ENCODE peak calls at places on chromosomes 1 and 21, in ten cellular contexts. Y is colonic mucosa, R is HFFc6, F is H9, U is right atrium auricular region, J is H1, S is type B pancreatic cell, B is AG10803, G is WTC11, A is HFF-Myc. N is an unnamed sample.

GRCh38 chr1:9413143-9413876 is 120.6 kb downstream of the SPSB1 start:
- DNase-seq in J (no peak), F (peak), G (no peak), Y (peak), U (peak), S (no peak), R (peak), A (peak), B (peak), N (peak)

GRCh38 chr1:104699433-104699832 is 949.7 kb downstream of the AMY1C start:
- DNase-seq in U (no peak), J (no peak), F (no peak), R (no peak), A (no peak), B (no peak), Y (no peak), S (no peak), G (no peak), N (no peak)

GRCh38 chr1:6028042-6028895 is 17.4 kb upstream of the KCNAB2 start:
- DNase-seq in R (peak), G (no peak), B (no peak), F (no peak), J (no peak), Y (peak), U (peak), S (no peak), A (no peak), N (no peak)

GRCh38 chr21:42193131-42193671 is 25.7 kb upstream of the ABCG1 start:
- DNase-seq in A (no peak), S (no peak), Y (peak), U (peak), F (no peak), J (no peak), G (no peak), B (no peak), R (no peak), N (peak)

GRCh38 chr1:39632491-39633417 is 6.7 kb downstream of the HEYL start:
- DNase-seq in A (no peak), S (peak), G (peak), B (peak), J (no peak), U (no peak), R (no peak), F (peak), Y (peak), N (peak)

GRCh38 chr1:110173466-110174117 is 23.3 kb downstream of the SLC6A17 start:
- DNase-seq in U (no peak), B (peak), A (no peak), R (peak), G (no peak), F (no peak), Y (no peak), J (no peak), S (no peak), N (no peak)

GRCh38 chr21:44896561-44897286 is 23.2 kb upstream of the PTTG1IP start:
- DNase-seq in R (no peak), G (no peak), S (no peak), U (no peak), F (no peak), J (no peak), B (no peak), A (no peak), Y (no peak), N (no peak)

GRCh38 chr21:42534901-42535378 is 21.3 kb downstream of the SLC37A1 start:
- DNase-seq in B (no peak), J (no peak), A (no peak), U (no peak), Y (no peak), S (no peak), G (no peak), F (no peak), R (no peak), N (no peak)

GRCh38 chr1:155648207-155649147 is 38.5 kb downstream of the MSTO1 start:
- DNase-seq in F (peak), A (peak), J (peak), U (no peak), B (peak), R (peak), S (no peak), G (no peak), Y (peak), N (peak)

GRCh38 chr1:14602131-14602530 is 3.6 kb downstream of the KAZN start:
- DNase-seq in B (peak), R (no peak), U (peak), A (no peak), J (no peak), F (no peak), Y (peak), S (no peak), G (no peak), N (peak)

GRCh38 chr1:4022715-4023114 is 122.6 kb upstream of the C1orf174 start:
- DNase-seq in J (no peak), B (no peak), F (no peak), A (no peak), G (no peak), S (peak), Y (no peak), U (peak), R (no peak), N (no peak)

GRCh38 chr1:186073697-186074096 is 301.4 kb downstream of the TPR start:
- DNase-seq in R (no peak), U (no peak), S (no peak), Y (no peak), F (no peak), J (no peak), A (no peak), G (no peak), B (no peak), N (no peak)

GRCh38 chr21:34651032-34651431 is 17.8 kb upstream of the CLIC6 start:
- DNase-seq in A (no peak), J (no peak), U (no peak), G (no peak), S (no peak), Y (no peak), F (no peak), R (no peak), B (no peak), N (no peak)

GRCh38 chr1:172567720-172568119 is 34.8 kb downstream of the SUCO start:
- DNase-seq in F (no peak), U (no peak), S (no peak), R (no peak), G (no peak), A (no peak), B (no peak), Y (no peak), J (no peak), N (no peak)

GRCh38 chr1:43975249-43975961 is 645 bp downstream of the ATP6V0B start:
- DNase-seq in A (no peak), B (peak), Y (peak), U (peak), F (no peak), R (no peak), J (no peak), S (no peak), G (peak), N (peak)

GRCh38 chr1:25820247-25821111 is 725 bp downstream of the MTFR1L start:
- DNase-seq in R (peak), F (peak), S (no peak), G (peak), B (peak), Y (peak), J (no peak), U (no peak), A (no peak), N (peak)

GRCh38 chr1:11502516-11502915 is 23.6 kb downstream of the DISP3 start:
- DNase-seq in R (no peak), S (no peak), B (no peak), Y (no peak), F (no peak), U (no peak), A (no peak), J (no peak), G (peak), N (no peak)

GRCh38 chr21:38637161-38637560 is 138.9 kb upstream of the ERG start:
- DNase-seq in Y (no peak), B (no peak), A (no peak), G (no peak), U (no peak), S (no peak), J (no peak), F (no peak), R (no peak), N (no peak)

GRCh38 chr1:5504364-5504740 is 487.9 kb downstream of the NPHP4 start:
- DNase-seq in F (no peak), B (no peak), A (no peak), J (no peak), S (no peak), R (no peak), U (no peak), Y (no peak), G (no peak), N (no peak)

GRCh38 chr1:228803421-228803820 is 68.1 kb downstream of the RHOU start:
- DNase-seq in J (no peak), U (no peak), B (no peak), R (no peak), Y (no peak), S (no peak), G (no peak), F (no peak), A (no peak), N (no peak)

GRCh38 chr1:219771039-219771438 is 157.3 kb downstream of the SLC30A10 start:
- DNase-seq in A (peak), R (peak), S (no peak), F (no peak), B (peak), U (no peak), Y (no peak), J (peak), G (no peak), N (peak)

GRCh38 chr1:222523852-222524251 is 24.1 kb downstream of the HHIPL2 start:
- DNase-seq in S (no peak), R (no peak), J (no peak), A (no peak), F (no peak), U (no peak), Y (no peak), B (peak), G (no peak), N (no peak)

GRCh38 chr1:3799976-3800685 is 3.8 kb upstream of the LRRC47 start:
- DNase-seq in F (no peak), J (no peak), R (no peak), A (no peak), S (no peak), Y (no peak), B (no peak), U (no peak), G (no peak), N (no peak)

GRCh38 chr1:237863234-237863633 is 27.5 kb downstream of the ZP4 start:
- DNase-seq in G (no peak), J (no peak), S (no peak), U (no peak), R (no peak), B (no peak), F (no peak), A (no peak), Y (no peak), N (no peak)

GRCh38 chr1:160353223-160353622 is 10.0 kb downstream of the NCSTN start:
- DNase-seq in R (peak), Y (no peak), F (no peak), U (peak), G (no peak), S (no peak), A (no peak), B (peak), J (no peak), N (peak)

GRCh38 chr1:24793762-24794161 is 48.5 kb downstream of the CLIC4 start:
- DNase-seq in A (no peak), G (no peak), F (no peak), Y (no peak), J (no peak), U (no peak), B (peak), R (peak), S (no peak), N (peak)

GRCh38 chr1:168734946-168735345 is 5.9 kb upstream of the DPT start:
- DNase-seq in B (no peak), S (no peak), R (no peak), Y (no peak), U (no peak), G (no peak), J (no peak), F (no peak), A (no peak), N (no peak)
- TF ChIP-seq CTCF in B (no peak), S (no peak), R (no peak), Y (no peak), U (peak), G (no peak), J (no peak), F (no peak), A (no peak), N (peak)

DNA sequence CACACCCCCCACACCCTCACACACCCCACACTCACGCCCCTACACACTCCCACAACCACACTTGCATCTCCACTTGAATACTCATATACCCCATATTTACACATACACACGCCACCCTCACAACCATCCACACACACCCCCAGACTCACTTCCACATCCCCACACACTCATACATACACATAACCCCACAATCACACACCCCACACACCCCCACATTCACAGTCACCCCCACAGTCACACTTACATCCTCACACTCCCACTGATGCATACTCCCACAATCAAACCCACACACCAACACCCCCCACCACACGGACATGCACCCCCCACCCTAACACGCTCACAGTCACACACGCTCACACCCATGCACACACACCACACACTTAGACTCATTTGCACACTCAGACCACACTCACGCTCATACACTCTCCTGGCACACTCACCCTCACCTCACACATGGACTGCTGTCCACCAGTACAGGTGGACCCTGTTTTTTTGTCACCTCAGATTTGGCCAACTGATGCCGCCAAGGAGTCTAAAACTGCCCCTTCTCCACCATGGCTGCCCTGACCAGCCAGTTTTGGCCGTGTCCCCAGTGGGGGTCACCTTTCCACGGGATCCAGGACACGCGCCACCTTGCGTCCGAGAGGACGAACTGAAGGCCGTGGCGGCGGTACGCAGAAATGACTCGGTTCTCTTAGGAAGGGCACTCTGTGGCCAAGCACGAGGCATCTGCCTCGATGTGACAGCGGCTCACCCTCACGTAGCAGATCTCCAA is 45.3 kb upstream of the EDN2 start:
- DNase-seq in F (no peak), U (no peak), S (no peak), Y (no peak), J (no peak), R (no peak), G (no peak), A (no peak), B (no peak), N (no peak)
- TF ChIP-seq CTCF in F (peak), U (no peak), S (no peak), Y (no peak), J (no peak), R (no peak), G (no peak), A (no peak), B (no peak), N (no peak)

GRCh38 chr1:191993549-191993948 is 164.7 kb upstream of the RGS18 start:
- DNase-seq in S (no peak), Y (no peak), A (no peak), B (no peak), G (no peak), J (no peak), U (no peak), F (no peak), R (peak), N (peak)
- TF ChIP-seq CTCF in S (peak), Y (no peak), A (no peak), B (no peak), G (no peak), J (peak), U (peak), F (peak), R (peak), N (peak)

GRCh38 chr1:83850849-83851248 is 148.1 kb downstream of the TTLL7 start:
- DNase-seq in R (no peak), Y (no peak), S (no peak), G (no peak), U (no peak), B (no peak), J (no peak), A (no peak), F (no peak), N (no peak)

GRCh38 chr1:83844546-83844945 is 154.4 kb downstream of the TTLL7 start:
- DNase-seq in B (no peak), A (no peak), G (no peak), R (no peak), J (no peak), Y (no peak), U (no peak), S (no peak), F (no peak), N (no peak)

GRCh38 chr1:83849191-83850061 is 149.5 kb downstream of the TTLL7 start:
- DNase-seq in A (no peak), Y (no peak), F (no peak), B (no peak), J (no peak), R (no peak), U (no peak), S (no peak), G (no peak), N (no peak)

GRCh38 chr1:83845437-83846071 is 153.4 kb downstream of the TTLL7 start:
- DNase-seq in G (no peak), R (no peak), S (no peak), U (no peak), J (no peak), A (no peak), B (peak), F (no peak), Y (no peak), N (peak)

DNA sequence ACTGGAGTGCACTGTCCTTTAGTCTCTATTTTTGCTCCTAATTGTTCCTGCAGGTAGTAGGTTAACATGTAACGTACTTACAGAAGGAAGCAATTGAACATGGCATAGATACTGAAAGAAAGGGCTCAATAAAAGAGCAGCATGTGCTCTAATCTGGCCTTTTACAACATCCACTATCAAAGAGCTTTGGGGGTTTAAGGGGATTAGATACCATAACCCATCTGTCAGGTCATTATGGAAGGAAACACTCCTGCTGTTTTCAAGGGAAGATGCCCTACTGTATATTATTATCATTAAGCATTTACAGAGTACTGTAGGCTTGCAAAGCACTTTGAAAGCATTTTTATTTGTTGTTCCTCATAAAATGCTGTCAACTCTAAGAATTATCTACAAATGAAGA is 152.8 kb downstream of the TTLL7 start:
- DNase-seq in J (no peak), U (no peak), S (no peak), A (no peak), G (no peak), Y (no peak), B (no peak), F (no peak), R (no peak), N (no peak)
- TF ChIP-seq CTCF in J (no peak), U (no peak), S (no peak), A (no peak), G (no peak), Y (no peak), B (no peak), F (no peak), R (no peak), N (no peak)

GRCh38 chr1:87119741-87120140 is 205.3 kb downstream of the HS2ST1 start:
- DNase-seq in U (no peak), Y (no peak), G (no peak), F (no peak), B (no peak), A (no peak), S (no peak), J (no peak), R (no peak), N (no peak)

GRCh38 chr1:87117761-87118160 is 203.3 kb downstream of the HS2ST1 start:
- DNase-seq in F (no peak), S (no peak), R (no peak), A (no peak), G (no peak), J (no peak), Y (no peak), U (no peak), B (peak), N (peak)

GRCh38 chr1:87120779-87121178 is 206.3 kb downstream of the HS2ST1 start:
- DNase-seq in U (no peak), A (no peak), G (peak), S (no peak), R (no peak), J (no peak), B (no peak), F (no peak), Y (no peak), N (no peak)

GRCh38 chr1:87123610-87124009 is 205.1 kb upstream of the LMO4 start:
- DNase-seq in B (no peak), F (no peak), S (no peak), J (no peak), R (no peak), U (no peak), G (no peak), A (no peak), Y (no peak), N (no peak)

GRCh38 chr1:87121732-87122163 is 206.9 kb upstream of the LMO4 start:
- DNase-seq in F (no peak), R (no peak), J (no peak), B (no peak), Y (no peak), U (peak), G (no peak), A (no peak), S (no peak), N (no peak)
- TF ChIP-seq CTCF in F (no peak), R (no peak), J (no peak), B (no peak), Y (no peak), U (no peak), G (no peak), A (no peak), S (no peak), N (no peak)

DNA sequence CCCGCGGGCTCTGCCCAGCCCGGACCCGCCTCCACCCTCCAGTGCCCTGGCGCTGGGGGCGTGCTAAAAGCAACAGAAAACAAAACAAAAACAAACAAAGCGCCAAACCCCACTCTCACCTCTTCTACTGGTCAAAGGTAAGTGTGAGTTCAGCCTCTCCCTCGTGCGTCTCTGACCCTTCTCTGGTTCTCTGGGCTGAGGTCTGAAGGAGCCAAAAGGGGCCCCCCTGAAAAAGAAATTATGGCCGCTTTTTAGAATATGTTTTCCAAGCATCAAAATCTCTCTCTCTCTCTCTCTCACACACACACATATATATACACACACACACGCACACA is 133.5 kb upstream of the DPYD start:
- DNase-seq in Y (no peak), U (no peak), J (no peak), G (no peak), B (no peak), A (no peak), R (no peak), S (no peak), F (no peak), N (no peak)
- TF ChIP-seq CTCF in Y (peak), U (no peak), J (no peak), G (no peak), B (no peak), A (no peak), R (peak), S (peak), F (no peak), N (no peak)

GRCh38 chr1:60114735-60115318 is 41.3 kb upstream of the C1orf87 start:
- DNase-seq in Y (no peak), B (no peak), U (no peak), R (no peak), S (no peak), G (peak), J (no peak), A (no peak), F (peak), N (no peak)
- TF ChIP-seq CTCF in Y (no peak), B (no peak), U (no peak), R (no peak), S (no peak), G (no peak), J (peak), A (no peak), F (peak), N (no peak)

DNA sequence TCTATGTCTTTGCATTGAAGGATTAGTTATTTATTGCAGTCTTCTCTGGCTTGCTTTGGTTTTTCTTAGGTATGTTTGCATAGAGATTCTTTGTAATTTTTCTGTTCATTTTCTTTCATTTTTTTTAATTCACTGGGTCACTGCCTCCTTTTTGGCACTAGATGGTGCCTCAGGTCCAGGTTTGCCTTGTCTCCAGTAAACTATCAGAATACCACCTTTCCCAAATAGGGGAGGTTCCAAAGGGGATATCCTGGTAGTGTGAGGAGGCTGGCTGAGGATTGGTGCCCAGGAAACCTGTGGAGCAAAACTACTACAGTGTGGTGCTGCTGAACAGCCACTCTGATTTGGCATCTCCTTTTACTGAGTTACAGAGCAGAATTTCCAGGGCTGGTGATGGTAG is 257.1 kb downstream of the KCTD3 start:
- DNase-seq in G (peak), U (no peak), Y (no peak), A (no peak), F (peak), B (no peak), S (no peak), R (no peak), J (peak), N (peak)
- TF ChIP-seq CTCF in G (peak), U (no peak), Y (no peak), A (peak), F (peak), B (peak), S (peak), R (peak), J (peak), N (peak)